ENCODE peak calls at places on chromosome 1, in four cellular contexts. One of them, this sample, is unnamed. For H3K4me1, the result is how much of the 10 kb centered on the place peaks cover.

GRCh38 chr1:93814795-93815737 is 63.9 kb downstream of the DNTTIP2 start:
- DNase-seq in right cardiac atrium: no peak
- DNase-seq in H9: no peak
- DNase-seq in SK-N-SH: no peak
- DNase-seq in this sample: peak

GRCh38 chr1:210246447-210246846 is 13.9 kb downstream of the SERTAD4 start:
- DNase-seq in right cardiac atrium: no peak
- DNase-seq in H9: no peak
- DNase-seq in SK-N-SH: no peak
- DNase-seq in this sample: no peak

GRCh38 chr1:234961468-234962339 is 166.9 kb downstream of the TOMM20 start:
- DNase-seq in right cardiac atrium: peak
- DNase-seq in H9: no peak
- DNase-seq in SK-N-SH: no peak
- DNase-seq in this sample: no peak

GRCh38 chr1:71464016-71464415 is 383.2 kb upstream of the ZRANB2 start:
- DNase-seq in right cardiac atrium: no peak
- DNase-seq in H9: no peak
- DNase-seq in SK-N-SH: no peak
- DNase-seq in this sample: no peak

GRCh38 chr1:62321438-62321837 is 2.2 kb upstream of the KANK4 start:
- DNase-seq in right cardiac atrium: no peak
- DNase-seq in H9: no peak
- DNase-seq in SK-N-SH: no peak
- DNase-seq in this sample: no peak

GRCh38 chr1:180633092-180634045 is 1.5 kb downstream of the XPR1 start:
- DNase-seq in right cardiac atrium: no peak
- DNase-seq in H9: no peak
- DNase-seq in SK-N-SH: no peak
- DNase-seq in this sample: no peak

GRCh38 chr1:19402031-19402430 is 83.3 kb downstream of the CAPZB start:
- DNase-seq in right cardiac atrium: no peak
- DNase-seq in H9: no peak
- DNase-seq in SK-N-SH: no peak
- DNase-seq in this sample: no peak

GRCh38 chr1:19222979-19223824 is 13.1 kb upstream of the UBR4 start:
- DNase-seq in right cardiac atrium: no peak
- DNase-seq in H9: no peak
- DNase-seq in SK-N-SH: no peak
- DNase-seq in this sample: no peak

GRCh38 chr1:76230894-76231293 is 156.3 kb downstream of the ST6GALNAC3 start:
- DNase-seq in right cardiac atrium: no peak
- DNase-seq in H9: peak
- DNase-seq in SK-N-SH: no peak
- DNase-seq in this sample: peak

GRCh38 chr1:200211157-200211556 is 183.6 kb downstream of the NR5A2 start:
- DNase-seq in right cardiac atrium: no peak
- DNase-seq in H9: no peak
- DNase-seq in SK-N-SH: no peak
- DNase-seq in this sample: no peak

GRCh38 chr1:14140800-14141526 is 441.0 kb downstream of the PRDM2 start:
- DNase-seq in right cardiac atrium: peak
- DNase-seq in H9: no peak
- DNase-seq in SK-N-SH: no peak
- DNase-seq in this sample: no peak

GRCh38 chr1:178382372-178382771 is 114.4 kb downstream of the CLEC20A start:
- DNase-seq in right cardiac atrium: no peak
- DNase-seq in H9: no peak
- DNase-seq in SK-N-SH: no peak
- DNase-seq in this sample: no peak

GRCh38 chr1:156670359-156670758 is 6.8 kb downstream of the NES start:
- DNase-seq in right cardiac atrium: no peak
- DNase-seq in H9: no peak
- DNase-seq in SK-N-SH: no peak
- DNase-seq in this sample: peak

GRCh38 chr1:156668801-156669637 is 8.2 kb downstream of the NES start:
- DNase-seq in right cardiac atrium: peak
- DNase-seq in H9: peak
- DNase-seq in SK-N-SH: peak
- DNase-seq in this sample: peak

GRCh38 chr1:156670791-156671190 is 6.4 kb downstream of the NES start:
- DNase-seq in right cardiac atrium: no peak
- DNase-seq in H9: no peak
- DNase-seq in SK-N-SH: no peak
- DNase-seq in this sample: peak

GRCh38 chr1:156667968-156668709 is 9.1 kb downstream of the NES start:
- DNase-seq in right cardiac atrium: no peak
- DNase-seq in H9: peak
- DNase-seq in SK-N-SH: no peak
- DNase-seq in this sample: peak

DNA sequence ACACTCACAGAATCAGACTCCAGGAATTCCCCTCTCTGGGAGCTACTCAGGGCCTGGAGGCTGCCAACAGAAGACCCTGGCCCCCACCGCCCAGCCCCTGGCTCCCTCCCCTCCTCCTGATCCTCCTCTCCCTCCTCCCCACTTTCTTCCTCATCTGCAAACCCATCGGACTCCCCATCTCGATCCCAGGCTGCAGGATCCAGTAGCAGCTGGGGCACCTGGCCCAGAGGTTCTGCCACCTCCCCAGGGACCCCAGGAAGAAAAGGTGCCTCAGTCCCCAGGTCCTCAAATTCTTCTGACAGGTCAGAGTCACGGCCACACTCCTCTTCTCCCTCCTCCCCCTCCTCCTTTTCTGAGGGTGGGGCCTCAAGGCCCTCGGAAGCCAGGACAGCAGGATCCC is 7.4 kb downstream of the NES start:
- DNase-seq in right cardiac atrium: no peak
- DNase-seq in H9: no peak
- DNase-seq in SK-N-SH: no peak
- DNase-seq in this sample: peak
- H3K4me1 ChIP-seq in right cardiac atrium: under half
- H3K4me1 ChIP-seq in H9: under half
- H3K4me1 ChIP-seq in SK-N-SH: under half
- H3K4me1 ChIP-seq in this sample: under half

GRCh38 chr1:8423702-8424538 is 106.0 kb downstream of the SLC45A1 start:
- DNase-seq in right cardiac atrium: peak
- DNase-seq in H9: peak
- DNase-seq in SK-N-SH: peak
- DNase-seq in this sample: peak
- H3K4me1 ChIP-seq in right cardiac atrium: under half
- H3K4me1 ChIP-seq in H9: under half
- H3K4me1 ChIP-seq in SK-N-SH: under half
- H3K4me1 ChIP-seq in this sample: under half

GRCh38 chr1:41739061-41739955 is 179.4 kb downstream of the HIVEP3 start:
- DNase-seq in right cardiac atrium: peak
- DNase-seq in H9: no peak
- DNase-seq in SK-N-SH: no peak
- DNase-seq in this sample: no peak

GRCh38 chr1:41738010-41738409 is 180.7 kb downstream of the HIVEP3 start:
- DNase-seq in right cardiac atrium: peak
- DNase-seq in H9: no peak
- DNase-seq in SK-N-SH: no peak
- DNase-seq in this sample: no peak

GRCh38 chr1:41740058-41740457 is 178.7 kb downstream of the HIVEP3 start:
- DNase-seq in right cardiac atrium: no peak
- DNase-seq in H9: no peak
- DNase-seq in SK-N-SH: no peak
- DNase-seq in this sample: no peak

GRCh38 chr1:41740630-41741239 is 178.0 kb downstream of the HIVEP3 start:
- DNase-seq in right cardiac atrium: peak
- DNase-seq in H9: no peak
- DNase-seq in SK-N-SH: no peak
- DNase-seq in this sample: no peak

DNA sequence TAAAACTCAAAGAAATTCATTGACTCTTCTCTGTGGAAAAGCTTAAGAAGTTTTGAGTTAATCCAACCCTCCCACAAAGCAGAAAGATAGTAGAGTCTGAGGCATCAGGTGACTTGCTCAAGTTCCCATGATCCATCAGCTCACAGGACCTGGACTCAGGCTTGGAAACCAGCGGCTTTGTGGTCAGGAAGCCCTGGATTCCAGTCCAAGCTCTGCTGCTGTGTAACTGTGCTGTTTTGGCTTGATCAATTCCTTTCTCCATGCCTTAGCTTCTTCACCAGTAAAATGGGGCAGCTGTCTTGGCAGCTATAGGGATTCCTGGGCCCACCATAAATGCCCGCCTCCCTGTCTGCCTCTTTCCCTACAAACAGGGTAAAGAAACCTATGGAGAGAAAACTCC is 180.2 kb downstream of the HIVEP3 start:
- DNase-seq in right cardiac atrium: peak
- DNase-seq in H9: no peak
- DNase-seq in SK-N-SH: no peak
- DNase-seq in this sample: no peak
- H3K4me1 ChIP-seq in right cardiac atrium: under half
- H3K4me1 ChIP-seq in H9: under half
- H3K4me1 ChIP-seq in SK-N-SH: under half
- H3K4me1 ChIP-seq in this sample: under half

DNA sequence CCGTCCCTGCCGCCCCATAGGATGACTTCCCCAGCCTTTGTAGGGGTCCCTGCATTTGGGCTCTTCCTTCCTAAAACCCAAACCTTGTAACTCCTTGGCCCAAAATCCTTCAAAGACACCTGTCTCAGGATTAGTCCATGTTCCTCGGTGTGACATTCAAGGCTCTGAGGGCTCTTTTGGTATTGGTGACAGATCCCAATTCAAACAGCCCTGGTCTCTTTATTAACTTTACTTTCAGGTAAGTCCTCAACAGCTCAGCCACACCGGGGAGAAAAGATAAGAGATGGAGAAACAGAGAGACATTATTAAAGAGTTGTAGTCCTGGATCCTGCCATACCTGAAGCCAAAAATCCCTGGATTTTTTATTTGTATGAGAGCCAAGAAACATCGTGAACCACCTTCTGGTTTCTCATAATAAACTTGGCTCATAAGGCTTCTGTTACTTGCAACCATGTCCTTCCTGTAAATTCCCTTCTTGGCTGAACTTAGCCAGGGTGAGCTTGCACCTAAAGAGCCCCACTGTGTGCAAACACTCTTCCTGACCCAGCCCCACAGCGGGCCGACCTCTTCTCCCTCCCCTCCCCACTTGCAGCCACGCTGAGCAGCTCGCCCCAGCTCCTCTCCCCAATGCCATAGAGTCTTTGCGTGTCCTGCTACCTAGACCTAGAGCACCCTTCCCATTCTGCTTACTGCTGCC is 7.9 kb upstream of the MATN1 start:
- DNase-seq in right cardiac atrium: peak
- DNase-seq in H9: no peak
- DNase-seq in SK-N-SH: no peak
- DNase-seq in this sample: no peak
- H3K4me1 ChIP-seq in right cardiac atrium: under half
- H3K4me1 ChIP-seq in H9: under half
- H3K4me1 ChIP-seq in SK-N-SH: under half
- H3K4me1 ChIP-seq in this sample: under half

This sample was measured in endodermal cell.